ENCODE peak calls at places on chromosomes 13 and 19, in nine cellular contexts. L is spleen, A is Caco-2, V is adipocyte, I is astrocyte, E is colonic mucosa, B is tibial artery, S is ovary, T is left ventricle myocardium inferior. J is an unnamed sample. For H3K4me1, the result is how much of the 10 kb centered on the place peaks cover.

GRCh38 chr13:35499131-35500051 is 22.9 kb upstream of the MAB21L1 start:
- DNase-seq in L (no peak), A (no peak), V (peak), I (no peak), E (no peak), B (no peak), S (no peak), T (no peak), J (no peak)

GRCh38 chr13:71417205-71417604 is 449.8 kb downstream of the DACH1 start:
- DNase-seq in L (no peak), A (no peak), V (peak), I (peak), E (no peak), B (no peak), S (no peak), T (no peak), J (peak)

GRCh38 chr19:32191921-32192320 is 153.5 kb upstream of the ZNF507 start:
- DNase-seq in L (no peak), A (no peak), V (no peak), I (no peak), E (no peak), B (no peak), S (no peak), T (no peak), J (no peak)

GRCh38 chr19:42596391-42597071 is 1.8 kb upstream of the CEACAM8 start:
- DNase-seq in L (peak), A (peak), V (peak), I (no peak), E (peak), B (no peak), S (no peak), T (no peak), J (peak)

GRCh38 chr19:46456930-46457329 is 14.4 kb downstream of the PNMA8A start:
- DNase-seq in L (no peak), A (no peak), V (no peak), I (no peak), E (no peak), B (no peak), S (no peak), T (no peak), J (no peak)

GRCh38 chr19:9791552-9792181 is 23.1 kb upstream of the ZNF846 start:
- DNase-seq in L (peak), A (peak), V (peak), I (peak), E (peak), B (peak), S (peak), T (peak), J (peak)

GRCh38 chr19:5091576-5092215 is 122.8 kb downstream of the KDM4B start:
- DNase-seq in L (no peak), A (no peak), V (no peak), I (no peak), E (no peak), B (peak), S (no peak), T (no peak), J (no peak)

GRCh38 chr13:21095311-21095710 is 33.9 kb upstream of the LATS2 start:
- DNase-seq in L (no peak), A (no peak), V (no peak), I (no peak), E (no peak), B (no peak), S (no peak), T (no peak), J (no peak)

GRCh38 chr13:82136880-82137279 is 1745.4 kb downstream of the SLITRK1 start:
- DNase-seq in L (no peak), A (no peak), V (no peak), I (no peak), E (no peak), B (no peak), S (no peak), T (no peak), J (no peak)

GRCh38 chr19:10001899-10002298 is 8.4 kb downstream of the COL5A3 start:
- DNase-seq in L (no peak), A (peak), V (peak), I (no peak), E (peak), B (no peak), S (peak), T (peak), J (no peak)

GRCh38 chr19:18456974-18457373 is 19.0 kb upstream of the ISYNA1 start:
- DNase-seq in L (no peak), A (no peak), V (no peak), I (no peak), E (no peak), B (peak), S (no peak), T (peak), J (no peak)

GRCh38 chr19:22620912-22621311 is 13.2 kb upstream of the ZNF492 start:
- DNase-seq in L (no peak), A (no peak), V (no peak), I (no peak), E (no peak), B (no peak), S (no peak), T (no peak), J (no peak)

GRCh38 chr13:35994131-35994966 is 136.8 kb downstream of the DCLK1 start:
- DNase-seq in L (no peak), A (no peak), V (peak), I (peak), E (no peak), B (peak), S (peak), T (peak), J (peak)

GRCh38 chr13:27336005-27336673 is 65.5 kb downstream of the RASL11A start:
- DNase-seq in L (no peak), A (no peak), V (no peak), I (peak), E (no peak), B (no peak), S (no peak), T (no peak), J (no peak)

GRCh38 chr19:13864223-13864512 is 12.8 kb upstream of the NANOS3 start:
- DNase-seq in L (peak), A (no peak), V (no peak), I (no peak), E (no peak), B (no peak), S (no peak), T (no peak), J (no peak)

GRCh38 chr13:106566682-106567420 is 1.1 kb downstream of the ARGLU1 start:
- DNase-seq in L (peak), A (peak), V (peak), I (peak), E (peak), B (peak), S (no peak), T (peak), J (peak)

GRCh38 chr19:11363881-11364280 is 8.6 kb downstream of the PLPPR2 start:
- DNase-seq in L (no peak), A (no peak), V (no peak), I (no peak), E (no peak), B (no peak), S (no peak), T (no peak), J (no peak)

GRCh38 chr13:33125821-33126570 is 109.8 kb downstream of the KL start:
- DNase-seq in L (no peak), A (peak), V (peak), I (peak), E (no peak), B (peak), S (peak), T (peak), J (peak)

GRCh38 chr13:20356437-20356836 is 124.3 kb upstream of the GJB6 start:
- DNase-seq in L (no peak), A (no peak), V (no peak), I (peak), E (no peak), B (no peak), S (no peak), T (no peak), J (no peak)

GRCh38 chr13:91144054-91144453 is 203.4 kb upstream of the MIR17HG start:
- DNase-seq in L (no peak), A (no peak), V (no peak), I (no peak), E (no peak), B (peak), S (no peak), T (no peak), J (no peak)

GRCh38 chr19:56119585-56119978 is 1.5 kb downstream of the ZNF787 start:
- DNase-seq in L (peak), A (no peak), V (peak), I (no peak), E (peak), B (no peak), S (no peak), T (no peak), J (peak)

GRCh38 chr13:47999973-48000372 is 1.1 kb downstream of the SUCLA2 start:
- DNase-seq in L (no peak), A (no peak), V (no peak), I (no peak), E (no peak), B (no peak), S (no peak), T (no peak), J (no peak)

GRCh38 chr13:111399334-111399733 is 78.9 kb downstream of the TEX29 start:
- DNase-seq in L (peak), A (no peak), V (no peak), I (no peak), E (no peak), B (peak), S (no peak), T (no peak), J (no peak)

GRCh38 chr13:48562296-48563066 is 29.6 kb upstream of the RCBTB2 start:
- DNase-seq in L (no peak), A (no peak), V (no peak), I (peak), E (no peak), B (no peak), S (no peak), T (no peak), J (no peak)

GRCh38 chr13:85724554-85725432 is 74.4 kb downstream of the SLITRK6 start:
- DNase-seq in L (no peak), A (no peak), V (no peak), I (no peak), E (no peak), B (no peak), S (no peak), T (no peak), J (no peak)

GRCh38 chr13:101398191-101398590 is 18.1 kb downstream of the NALCN start:
- DNase-seq in L (no peak), A (no peak), V (peak), I (peak), E (no peak), B (no peak), S (no peak), T (no peak), J (no peak)

GRCh38 chr19:33660426-33661160 is 38.8 kb downstream of the CHST8 start:
- DNase-seq in L (no peak), A (no peak), V (no peak), I (no peak), E (no peak), B (no peak), S (no peak), T (no peak), J (no peak)

GRCh38 chr19:8085606-8086464 is 33.3 kb downstream of the CCL25 start:
- DNase-seq in L (no peak), A (peak), V (no peak), I (no peak), E (peak), B (no peak), S (no peak), T (no peak), J (peak)

GRCh38 chr13:25224151-25224550 is 52.1 kb upstream of the AMER2 start:
- DNase-seq in L (no peak), A (no peak), V (no peak), I (no peak), E (no peak), B (no peak), S (no peak), T (no peak), J (no peak)

GRCh38 chr19:33667141-33667540 is 45.4 kb downstream of the CHST8 start:
- DNase-seq in L (no peak), A (no peak), V (no peak), I (no peak), E (no peak), B (no peak), S (no peak), T (no peak), J (no peak)

GRCh38 chr13:25943666-25944065 is 108.2 kb downstream of the SHISA2 start:
- DNase-seq in L (no peak), A (peak), V (peak), I (no peak), E (no peak), B (no peak), S (no peak), T (no peak), J (no peak)

GRCh38 chr19:33815410-33816340 is 19.0 kb downstream of the KCTD15 start:
- DNase-seq in L (peak), A (no peak), V (peak), I (peak), E (no peak), B (peak), S (no peak), T (no peak), J (no peak)

GRCh38 chr13:113040597-113041292 is 64.8 kb upstream of the F7 start:
- DNase-seq in L (no peak), A (no peak), V (no peak), I (no peak), E (no peak), B (no peak), S (peak), T (no peak), J (no peak)

GRCh38 chr13:73844986-73845385 is 289.2 kb downstream of the KLF12 start:
- DNase-seq in L (no peak), A (no peak), V (no peak), I (peak), E (no peak), B (no peak), S (no peak), T (no peak), J (no peak)

GRCh38 chr19:12858041-12858928 is 20.0 kb downstream of the MAST1 start:
- DNase-seq in L (no peak), A (no peak), V (no peak), I (no peak), E (no peak), B (no peak), S (no peak), T (no peak), J (no peak)

GRCh38 chr19:31930401-31930800 is 415.0 kb upstream of the ZNF507 start:
- DNase-seq in L (no peak), A (no peak), V (no peak), I (no peak), E (no peak), B (no peak), S (no peak), T (no peak), J (no peak)

GRCh38 chr19:10701955-10702307 is 692 bp downstream of the QTRT1 start:
- DNase-seq in L (no peak), A (no peak), V (no peak), I (no peak), E (peak), B (no peak), S (no peak), T (no peak), J (no peak)

DNA sequence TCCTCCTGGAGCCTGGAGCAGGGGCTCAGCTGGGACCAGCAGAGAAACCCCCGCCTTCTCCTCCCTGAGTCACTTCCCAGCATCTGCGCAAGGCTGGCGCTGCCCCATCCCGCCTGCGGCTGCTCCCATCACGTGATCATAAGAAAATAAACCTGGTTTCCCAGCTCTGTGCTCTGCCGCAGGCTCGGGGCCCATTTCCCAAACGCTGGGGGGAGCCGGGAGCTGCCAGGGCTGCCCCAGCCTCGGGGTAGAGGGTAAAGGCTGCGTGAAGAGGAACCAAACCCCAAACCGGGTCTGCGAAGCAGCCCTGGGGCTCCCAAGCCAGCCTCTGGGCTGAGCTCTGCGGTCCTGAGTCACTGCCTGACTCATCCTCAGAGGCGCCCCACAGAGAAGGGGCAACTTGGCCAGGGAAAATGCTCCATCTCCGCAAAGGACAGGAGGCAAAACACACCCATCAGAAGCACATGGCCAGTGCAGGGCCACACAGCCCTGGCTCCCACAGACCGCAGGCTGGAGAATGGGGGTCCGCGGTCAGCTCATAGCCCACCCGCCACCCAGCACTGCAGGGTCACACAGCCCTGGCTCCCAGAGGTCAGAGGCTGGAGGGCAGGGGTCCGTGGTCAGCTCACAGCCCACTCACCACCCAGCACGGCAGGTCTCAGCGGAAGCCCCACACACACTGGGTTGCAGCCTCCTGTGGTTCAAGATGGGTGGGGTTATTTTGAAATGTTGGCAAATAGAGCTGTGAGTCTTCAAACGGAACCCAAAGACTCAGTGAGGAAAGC is 67.1 kb downstream of the RASA3 start:
- DNase-seq in L (peak), A (peak), V (peak), I (peak), E (peak), B (peak), S (peak), T (peak), J (peak)
- H3K4me1 ChIP-seq in L (half or more), A (under half), V (half or more), I (half or more), E (under half), B (half or more), S (under half), T (half or more), J (under half)

GRCh38 chr19:871446-872265 is 12.2 kb downstream of the CFD start:
- DNase-seq in L (peak), A (no peak), V (peak), I (peak), E (no peak), B (no peak), S (peak), T (no peak), J (no peak)
- H3K4me1 ChIP-seq in L (under half), A (under half), V (under half), I (under half), E (under half), B (under half), S (under half), T (under half), J (under half)

DNA sequence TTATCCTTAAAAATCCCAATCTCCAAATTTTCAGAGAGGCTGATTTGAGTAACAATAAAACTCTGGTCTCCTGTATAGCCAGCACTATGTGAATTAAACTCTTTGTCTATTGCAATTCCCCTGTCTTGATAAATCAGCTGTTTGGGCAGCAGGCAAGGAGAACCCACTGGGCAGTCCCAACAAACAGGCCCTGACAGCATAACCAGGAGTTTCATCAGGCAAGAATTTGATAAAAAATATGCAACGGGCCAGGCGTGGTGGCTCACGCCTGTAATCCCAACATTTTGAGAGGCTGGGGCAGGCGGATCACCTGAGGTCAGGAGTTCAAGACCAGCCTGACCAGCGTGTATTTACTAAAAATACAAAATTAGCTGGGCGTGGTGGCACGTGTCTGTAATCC is 42.1 kb downstream of the STK24 start:
- DNase-seq in L (no peak), A (no peak), V (no peak), I (no peak), E (no peak), B (no peak), S (no peak), T (no peak), J (peak)
- H3K4me1 ChIP-seq in L (under half), A (under half), V (under half), I (under half), E (under half), B (under half), S (under half), T (half or more), J (under half)

DNA sequence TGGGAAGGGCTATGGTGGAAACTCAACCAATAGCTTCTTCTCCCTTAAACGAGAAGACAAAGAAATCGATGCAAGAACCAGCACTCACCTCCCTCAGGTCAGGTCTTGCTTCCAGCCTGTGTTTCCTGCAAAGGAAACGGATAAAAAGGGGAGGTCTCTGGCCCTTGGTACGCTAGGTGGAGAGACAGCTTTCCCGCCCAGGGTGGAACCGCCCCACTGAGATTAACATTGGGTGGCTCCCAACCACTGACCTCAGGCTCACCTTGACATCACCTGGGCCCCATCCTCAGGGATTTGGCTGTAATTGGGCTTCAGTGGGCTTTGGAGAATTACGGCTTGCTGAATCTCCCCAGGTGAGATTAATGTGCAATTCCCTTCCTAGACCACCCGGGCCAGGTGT is at the start of gene NLRP7:
- DNase-seq in L (no peak), A (no peak), V (no peak), I (no peak), E (no peak), B (no peak), S (no peak), T (no peak), J (no peak)
- H3K4me1 ChIP-seq in L (under half), A (under half), V (under half), I (under half), E (under half), B (under half), S (under half), T (under half), J (under half)

DNA sequence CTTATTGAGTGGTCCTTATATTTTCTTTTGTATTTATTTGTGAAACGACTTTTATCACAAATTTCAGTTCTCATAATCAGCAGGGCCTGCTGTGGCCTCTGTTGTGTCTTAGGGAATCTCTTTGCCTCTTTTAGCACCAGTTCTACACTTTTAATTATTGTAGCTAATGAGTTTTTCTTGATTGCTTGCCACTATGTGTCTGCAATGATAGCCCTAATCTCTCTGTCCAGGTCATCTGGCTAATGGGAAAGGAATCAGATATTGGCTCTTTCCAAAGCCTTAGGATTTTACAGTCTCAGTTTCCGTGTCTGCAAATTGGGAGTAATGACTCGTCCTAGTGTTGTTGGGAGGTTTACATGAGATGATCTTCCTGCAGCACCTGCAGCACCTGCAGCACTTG is 10.2 kb downstream of the WDFY2 start:
- DNase-seq in L (no peak), A (no peak), V (no peak), I (no peak), E (no peak), B (no peak), S (no peak), T (no peak), J (no peak)
- H3K4me1 ChIP-seq in L (under half), A (under half), V (under half), I (under half), E (under half), B (under half), S (under half), T (under half), J (under half)

GRCh38 chr13:46166947-46167610 is 14.9 kb downstream of the LCP1 start:
- DNase-seq in L (no peak), A (no peak), V (no peak), I (no peak), E (no peak), B (no peak), S (no peak), T (no peak), J (no peak)
- H3K4me1 ChIP-seq in L (half or more), A (under half), V (under half), I (under half), E (under half), B (under half), S (under half), T (under half), J (under half)

J was measured in trophoblast cell.